ENCODE peak calls at places on chromosome 5, in eight cellular contexts. C is IMR-90, G is endodermal cell, O is breast epithelium, M is hepatocyte, Z is H1, S is left lung, V is spleen. Q is an unnamed sample.

GRCh38 chr5:73373814-73374510 is 74.6 kb downstream of the FOXD1 start:
- DNase-seq in Z (no peak), O (no peak), S (no peak), C (no peak), G (no peak), V (no peak), M (no peak), Q (no peak)

GRCh38 chr5:37665272-37665671 is 174.6 kb downstream of the GDNF start:
- DNase-seq in G (no peak), Z (no peak), M (no peak), V (no peak), C (peak; percentile 70), O (no peak), S (no peak), Q (no peak)

GRCh38 chr5:61230492-61230891 is 68.2 kb upstream of the SMIM15 start:
- DNase-seq in S (no peak), V (no peak), O (no peak), Z (no peak), M (no peak), C (no peak), G (no peak), Q (no peak)

GRCh38 chr5:124860271-124860670 is 113.8 kb upstream of the ZNF608 start:
- DNase-seq in Z (no peak), O (no peak), V (no peak), S (no peak), M (no peak), G (no peak), C (peak; percentile 16), Q (peak; percentile 10)

GRCh38 chr5:161966544-161966943 is 101.0 kb upstream of the GABRG2 start:
- DNase-seq in G (no peak), Z (no peak), M (peak; percentile 43), V (no peak), O (no peak), C (no peak), S (no peak), Q (peak; percentile 51)

GRCh38 chr5:172235132-172235780 is 41.3 kb downstream of the EFCAB9 start:
- DNase-seq in O (no peak), V (no peak), G (no peak), Z (no peak), M (peak; percentile 21), S (no peak), C (peak; percentile 7), Q (no peak)

GRCh38 chr5:140093179-140093578 is 20.7 kb upstream of the PURA start:
- DNase-seq in C (no peak), S (no peak), M (no peak), V (no peak), Z (no peak), O (no peak), G (no peak), Q (no peak)

GRCh38 chr5:77397686-77398300 is 94.3 kb downstream of the WDR41 start:
- DNase-seq in O (no peak), M (peak; percentile 54), S (no peak), C (no peak), G (no peak), Z (no peak), V (no peak), Q (no peak)

GRCh38 chr5:139147743-139148079 is 50.5 kb downstream of the SIL1 start:
- DNase-seq in V (no peak), O (peak; percentile 86), S (peak; percentile 65), C (peak; percentile 54), M (peak; percentile 33), G (no peak), Z (no peak), Q (no peak)

GRCh38 chr5:133662578-133662977 is 50.2 kb upstream of the FSTL4 start:
- DNase-seq in Z (no peak), M (peak; percentile 13), C (no peak), V (no peak), O (no peak), S (no peak), G (peak; percentile 49), Q (peak; percentile 85)

GRCh38 chr5:20832204-20833080 is 844.4 kb upstream of the CDH18 start:
- DNase-seq in O (no peak), Z (no peak), G (no peak), V (no peak), M (no peak), C (no peak), S (no peak), Q (no peak)

GRCh38 chr5:72394688-72395087 is 74.5 kb downstream of the PTCD2 start:
- DNase-seq in Z (no peak), O (no peak), M (peak; percentile 26), G (peak; percentile 55), C (no peak), S (no peak), V (no peak), Q (peak; percentile 30)

GRCh38 chr5:141913560-141913959 is 10.1 kb upstream of the DELE1 start:
- DNase-seq in O (no peak), M (no peak), S (no peak), G (no peak), V (no peak), C (no peak), Z (no peak), Q (no peak)
- H3K4me3 ChIP-seq in O (peak overlapping the region; percentile 30), M (peak overlapping the region; percentile 27), S (no peak overlapping the region), G (peak overlapping the region; percentile 65), V (no peak overlapping the region), C (no peak overlapping the region), Z (peak overlapping the region; percentile 45), Q (no peak overlapping the region)

DNA sequence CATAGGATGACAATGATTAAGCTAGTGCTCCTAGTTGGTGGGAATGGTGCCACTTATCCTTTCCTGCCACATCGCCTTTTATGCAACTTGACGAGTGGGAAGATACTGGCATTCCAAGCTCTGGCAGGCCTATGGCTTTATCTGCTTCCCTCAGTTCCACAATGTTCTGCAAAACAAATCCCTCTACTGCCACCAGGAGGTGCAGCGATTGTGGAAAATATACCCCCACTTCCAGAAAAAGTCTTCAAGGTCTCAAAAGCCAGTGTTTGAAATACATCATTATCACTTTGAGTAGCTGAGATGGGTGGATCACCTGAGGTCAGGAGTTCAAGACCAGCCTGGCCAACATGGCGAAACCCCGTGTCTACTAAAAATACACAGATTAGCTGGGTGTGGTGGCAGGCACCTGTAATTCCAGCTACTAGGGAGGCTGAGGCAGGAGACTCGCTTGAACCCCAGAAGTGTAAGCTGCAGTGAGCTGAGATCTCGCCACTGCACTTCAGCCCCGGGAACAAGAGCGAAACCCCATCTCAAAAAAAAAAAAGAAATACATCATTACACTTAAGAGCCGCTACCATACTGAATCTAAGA is 3.4 kb downstream of the CLINT1 start:
- DNase-seq in Z (peak; percentile 44), V (no peak), C (peak; percentile 67), O (no peak), S (no peak), G (peak; percentile 90), M (peak; percentile 65), Q (peak; percentile 83)
- H3K27ac ChIP-seq in Z (no peak overlapping the region), V (no peak overlapping the region), C (no peak overlapping the region), O (no peak overlapping the region), S (no peak overlapping the region), G (no peak overlapping the region), M (no peak overlapping the region), Q (no peak overlapping the region)

DNA sequence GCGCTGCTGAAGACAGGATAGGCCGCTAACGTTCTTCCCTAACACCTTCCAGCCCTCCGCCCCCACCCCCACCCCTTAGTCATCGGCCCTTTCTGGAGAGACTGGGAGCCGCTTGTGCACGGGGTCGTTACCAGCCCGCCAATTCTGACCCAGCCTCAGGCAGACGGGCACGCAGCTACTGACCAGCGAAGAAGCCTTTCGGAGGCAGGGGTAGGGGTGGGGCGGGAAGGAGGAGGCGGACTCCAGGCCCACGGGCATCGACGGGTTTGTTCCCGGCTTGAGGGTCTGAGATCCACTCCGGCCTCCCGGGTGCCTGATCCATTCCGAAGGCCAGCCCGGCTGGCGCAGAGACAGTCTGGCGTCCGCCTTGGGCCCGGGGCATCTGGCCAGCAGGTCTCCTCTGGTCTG is 729 bp upstream of the HAND1 start:
- DNase-seq in O (no peak), S (no peak), Z (no peak), M (peak; percentile 54), V (no peak), G (peak; percentile 90), C (no peak), Q (no peak)
- H3K4me3 ChIP-seq in O (no peak overlapping the region), S (no peak overlapping the region), Z (peak overlapping the region; percentile 6), M (no peak overlapping the region), V (no peak overlapping the region), G (no peak overlapping the region), C (no peak overlapping the region), Q (no peak overlapping the region)

GRCh38 chr5:137218896-137219295 is 280.2 kb downstream of the SPOCK1 start:
- DNase-seq in S (no peak), V (no peak), Z (no peak), G (no peak), M (no peak), O (no peak), C (no peak), Q (peak; percentile 71)

GRCh38 chr5:137217599-137218200 is 281.4 kb downstream of the SPOCK1 start:
- DNase-seq in O (no peak), M (no peak), V (no peak), G (no peak), S (no peak), C (peak; percentile 12), Z (no peak), Q (peak; percentile 49)

GRCh38 chr5:137216976-137217598 is 282.0 kb downstream of the SPOCK1 start:
- DNase-seq in V (no peak), G (no peak), O (no peak), C (no peak), S (no peak), Z (no peak), M (no peak), Q (no peak)

GRCh38 chr5:137220523-137220927 is 278.6 kb downstream of the SPOCK1 start:
- DNase-seq in M (peak; percentile 81), V (no peak), C (peak; percentile 78), Z (peak; percentile 10), S (no peak), O (no peak), G (peak; percentile 71), Q (peak; percentile 93)

GRCh38 chr5:137218471-137218870 is 280.7 kb downstream of the SPOCK1 start:
- DNase-seq in O (no peak), G (no peak), Z (no peak), C (peak; percentile 52), M (no peak), S (no peak), V (no peak), Q (peak; percentile 83)
- H3K27ac ChIP-seq in O (no peak overlapping the region), G (no peak overlapping the region), Z (no peak overlapping the region), C (no peak overlapping the region), M (no peak overlapping the region), S (no peak overlapping the region), V (no peak overlapping the region), Q (peak overlapping the region; percentile 98)

DNA sequence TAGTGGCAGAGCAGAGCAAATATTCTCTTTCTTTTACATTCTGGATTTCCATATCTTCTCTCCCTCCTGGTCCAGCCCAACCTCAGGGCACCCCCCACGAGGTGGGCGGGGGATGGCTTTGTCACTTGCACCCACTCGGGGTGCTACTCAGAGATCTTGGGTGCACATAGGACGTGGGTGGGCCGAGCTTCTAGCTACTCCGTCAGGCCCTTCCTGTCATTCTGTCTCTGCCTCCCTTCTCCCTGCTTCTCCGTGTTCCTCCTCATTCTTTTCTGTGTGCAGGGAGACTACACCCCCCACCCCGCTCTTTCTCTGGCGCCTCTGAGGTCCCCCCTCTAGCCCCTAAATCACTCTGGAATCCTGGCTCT is 19.5 kb downstream of the PCDHGC5 start:
- DNase-seq in G (no peak), Z (no peak), M (no peak), O (no peak), V (no peak), C (no peak), S (no peak), Q (no peak)
- H3K4me3 ChIP-seq in G (no peak overlapping the region), Z (peak overlapping the region; percentile 19), M (no peak overlapping the region), O (peak overlapping the region; percentile 39), V (no peak overlapping the region), C (peak overlapping the region; percentile 7), S (no peak overlapping the region), Q (peak overlapping the region; percentile 57)